ENCODE peak calls at places on chromosomes 7 and 10, in eight cellular contexts. One of them, this sample, is unnamed.

GRCh38 chr7:158121441-158122045 is 466.1 kb downstream of the PTPRN2 start:
- DNase-seq in lower leg skin: no peak
- DNase-seq in ascending aorta: no peak
- DNase-seq in CD8-positive, alpha-beta T cell: no peak
- DNase-seq in ovary: no peak
- DNase-seq in cardiac muscle cell: no peak
- DNase-seq in fibroblast of lung: no peak
- DNase-seq in astrocyte of the spinal cord: no peak
- DNase-seq in this sample: no peak

GRCh38 chr7:92916751-92917369 is 80.5 kb upstream of the CDK6 start:
- DNase-seq in lower leg skin: no peak
- DNase-seq in ascending aorta: no peak
- DNase-seq in CD8-positive, alpha-beta T cell: no peak
- DNase-seq in ovary: no peak
- DNase-seq in cardiac muscle cell: peak
- DNase-seq in fibroblast of lung: no peak
- DNase-seq in astrocyte of the spinal cord: peak
- DNase-seq in this sample: no peak

GRCh38 chr7:50791921-50792341 is 9.2 kb upstream of the GRB10 start:
- DNase-seq in lower leg skin: no peak
- DNase-seq in ascending aorta: no peak
- DNase-seq in CD8-positive, alpha-beta T cell: no peak
- DNase-seq in ovary: no peak
- DNase-seq in cardiac muscle cell: peak
- DNase-seq in fibroblast of lung: peak
- DNase-seq in astrocyte of the spinal cord: peak
- DNase-seq in this sample: no peak

GRCh38 chr7:137074386-137075030 is 206.1 kb downstream of the CHRM2 start:
- DNase-seq in lower leg skin: no peak
- DNase-seq in ascending aorta: no peak
- DNase-seq in CD8-positive, alpha-beta T cell: no peak
- DNase-seq in ovary: no peak
- DNase-seq in cardiac muscle cell: peak
- DNase-seq in fibroblast of lung: peak
- DNase-seq in astrocyte of the spinal cord: peak
- DNase-seq in this sample: no peak

GRCh38 chr7:157337316-157338149 is 729 bp downstream of the DNAJB6 start:
- DNase-seq in lower leg skin: no peak
- DNase-seq in ascending aorta: peak
- DNase-seq in CD8-positive, alpha-beta T cell: peak
- DNase-seq in ovary: peak
- DNase-seq in cardiac muscle cell: peak
- DNase-seq in fibroblast of lung: peak
- DNase-seq in astrocyte of the spinal cord: peak
- DNase-seq in this sample: peak

GRCh38 chr10:98556061-98556460 is 109.3 kb upstream of the HPS1 start:
- DNase-seq in lower leg skin: no peak
- DNase-seq in ascending aorta: no peak
- DNase-seq in CD8-positive, alpha-beta T cell: no peak
- DNase-seq in ovary: no peak
- DNase-seq in cardiac muscle cell: no peak
- DNase-seq in fibroblast of lung: no peak
- DNase-seq in astrocyte of the spinal cord: no peak
- DNase-seq in this sample: no peak

GRCh38 chr10:101686133-101686925 is 8.6 kb downstream of the FBXW4 start:
- DNase-seq in lower leg skin: no peak
- DNase-seq in ascending aorta: no peak
- DNase-seq in CD8-positive, alpha-beta T cell: no peak
- DNase-seq in ovary: no peak
- DNase-seq in cardiac muscle cell: no peak
- DNase-seq in fibroblast of lung: no peak
- DNase-seq in astrocyte of the spinal cord: peak
- DNase-seq in this sample: no peak

GRCh38 chr10:75408911-75409885 is 7.6 kb upstream of the ZNF503 start:
- DNase-seq in lower leg skin: no peak
- DNase-seq in ascending aorta: peak
- DNase-seq in CD8-positive, alpha-beta T cell: no peak
- DNase-seq in ovary: peak
- DNase-seq in cardiac muscle cell: peak
- DNase-seq in fibroblast of lung: no peak
- DNase-seq in astrocyte of the spinal cord: peak
- DNase-seq in this sample: no peak

GRCh38 chr7:112515989-112516388 is 35.2 kb downstream of the LSMEM1 start:
- DNase-seq in lower leg skin: no peak
- DNase-seq in ascending aorta: no peak
- DNase-seq in CD8-positive, alpha-beta T cell: no peak
- DNase-seq in ovary: no peak
- DNase-seq in cardiac muscle cell: no peak
- DNase-seq in fibroblast of lung: no peak
- DNase-seq in astrocyte of the spinal cord: no peak
- DNase-seq in this sample: no peak

GRCh38 chr10:63166742-63167258 is 33.7 kb downstream of the NRBF2 start:
- DNase-seq in lower leg skin: no peak
- DNase-seq in ascending aorta: no peak
- DNase-seq in CD8-positive, alpha-beta T cell: no peak
- DNase-seq in ovary: no peak
- DNase-seq in cardiac muscle cell: peak
- DNase-seq in fibroblast of lung: peak
- DNase-seq in astrocyte of the spinal cord: peak
- DNase-seq in this sample: no peak

GRCh38 chr7:55073051-55073511 is 54.3 kb downstream of the EGFR start:
- DNase-seq in lower leg skin: no peak
- DNase-seq in ascending aorta: no peak
- DNase-seq in CD8-positive, alpha-beta T cell: no peak
- DNase-seq in ovary: no peak
- DNase-seq in cardiac muscle cell: no peak
- DNase-seq in fibroblast of lung: peak
- DNase-seq in astrocyte of the spinal cord: peak
- DNase-seq in this sample: no peak

GRCh38 chr10:124911124-124912051 is 30.5 kb upstream of the ZRANB1 start:
- DNase-seq in lower leg skin: peak
- DNase-seq in ascending aorta: no peak
- DNase-seq in CD8-positive, alpha-beta T cell: no peak
- DNase-seq in ovary: no peak
- DNase-seq in cardiac muscle cell: peak
- DNase-seq in fibroblast of lung: peak
- DNase-seq in astrocyte of the spinal cord: peak
- DNase-seq in this sample: peak

GRCh38 chr7:30238721-30239441 is 45.5 kb upstream of the ZNRF2 start:
- DNase-seq in lower leg skin: peak
- DNase-seq in ascending aorta: peak
- DNase-seq in CD8-positive, alpha-beta T cell: no peak
- DNase-seq in ovary: no peak
- DNase-seq in cardiac muscle cell: peak
- DNase-seq in fibroblast of lung: peak
- DNase-seq in astrocyte of the spinal cord: peak
- DNase-seq in this sample: no peak

GRCh38 chr7:158829021-158829341 is 328 bp downstream of the ESYT2 start:
- DNase-seq in lower leg skin: no peak
- DNase-seq in ascending aorta: peak
- DNase-seq in CD8-positive, alpha-beta T cell: no peak
- DNase-seq in ovary: no peak
- DNase-seq in cardiac muscle cell: peak
- DNase-seq in fibroblast of lung: peak
- DNase-seq in astrocyte of the spinal cord: peak
- DNase-seq in this sample: peak

GRCh38 chr7:142583424-142583823 is 165.8 kb upstream of the PRSS1 start:
- DNase-seq in lower leg skin: no peak
- DNase-seq in ascending aorta: no peak
- DNase-seq in CD8-positive, alpha-beta T cell: no peak
- DNase-seq in ovary: no peak
- DNase-seq in cardiac muscle cell: peak
- DNase-seq in fibroblast of lung: peak
- DNase-seq in astrocyte of the spinal cord: peak
- DNase-seq in this sample: no peak

GRCh38 chr7:7231005-7231404 is 48.7 kb downstream of the C1GALT1 start:
- DNase-seq in lower leg skin: no peak
- DNase-seq in ascending aorta: no peak
- DNase-seq in CD8-positive, alpha-beta T cell: no peak
- DNase-seq in ovary: no peak
- DNase-seq in cardiac muscle cell: no peak
- DNase-seq in fibroblast of lung: no peak
- DNase-seq in astrocyte of the spinal cord: no peak
- DNase-seq in this sample: no peak

GRCh38 chr10:21166557-21167287 is 269.6 kb upstream of the NEBL start:
- DNase-seq in lower leg skin: no peak
- DNase-seq in ascending aorta: no peak
- DNase-seq in CD8-positive, alpha-beta T cell: no peak
- DNase-seq in ovary: no peak
- DNase-seq in cardiac muscle cell: no peak
- DNase-seq in fibroblast of lung: no peak
- DNase-seq in astrocyte of the spinal cord: no peak
- DNase-seq in this sample: no peak

DNA sequence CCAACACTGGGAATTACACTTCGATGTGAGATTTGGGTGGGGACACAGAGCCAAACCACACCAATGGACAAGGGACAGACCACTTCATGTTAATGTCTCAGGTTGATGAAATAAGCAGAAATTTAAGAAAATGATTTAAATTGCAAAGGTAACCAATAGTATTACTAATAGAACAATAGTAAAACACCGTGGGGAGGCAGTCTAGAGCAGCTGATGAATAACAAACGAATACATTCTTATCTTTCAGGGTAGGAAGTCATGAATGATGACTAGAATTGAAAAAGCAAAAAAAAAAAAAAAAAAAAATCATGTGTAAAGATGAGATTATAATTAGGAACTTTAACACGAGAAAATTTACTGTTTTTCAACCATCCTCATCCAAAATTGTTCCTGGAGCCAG is 171.9 kb upstream of the TEX47 start:
- DNase-seq in lower leg skin: no peak
- DNase-seq in ascending aorta: no peak
- DNase-seq in CD8-positive, alpha-beta T cell: no peak
- DNase-seq in ovary: no peak
- DNase-seq in cardiac muscle cell: no peak
- DNase-seq in fibroblast of lung: no peak
- DNase-seq in astrocyte of the spinal cord: no peak
- DNase-seq in this sample: no peak
- TF ChIP-seq CTCF in lower leg skin: no peak
- TF ChIP-seq CTCF in ascending aorta: no peak
- TF ChIP-seq CTCF in CD8-positive, alpha-beta T cell: no peak
- TF ChIP-seq CTCF in ovary: no peak
- TF ChIP-seq CTCF in cardiac muscle cell: no peak
- TF ChIP-seq CTCF in fibroblast of lung: no peak
- TF ChIP-seq CTCF in astrocyte of the spinal cord: no peak
- TF ChIP-seq CTCF in this sample: no peak

GRCh38 chr7:133851416-133851815 is 275.7 kb upstream of the LRGUK start:
- DNase-seq in lower leg skin: no peak
- DNase-seq in ascending aorta: no peak
- DNase-seq in CD8-positive, alpha-beta T cell: no peak
- DNase-seq in ovary: no peak
- DNase-seq in cardiac muscle cell: no peak
- DNase-seq in fibroblast of lung: no peak
- DNase-seq in astrocyte of the spinal cord: no peak
- DNase-seq in this sample: no peak

GRCh38 chr7:133857376-133858119 is 269.6 kb upstream of the LRGUK start:
- DNase-seq in lower leg skin: no peak
- DNase-seq in ascending aorta: no peak
- DNase-seq in CD8-positive, alpha-beta T cell: no peak
- DNase-seq in ovary: no peak
- DNase-seq in cardiac muscle cell: no peak
- DNase-seq in fibroblast of lung: no peak
- DNase-seq in astrocyte of the spinal cord: no peak
- DNase-seq in this sample: no peak

GRCh38 chr7:133858311-133858710 is 268.8 kb upstream of the LRGUK start:
- DNase-seq in lower leg skin: no peak
- DNase-seq in ascending aorta: no peak
- DNase-seq in CD8-positive, alpha-beta T cell: no peak
- DNase-seq in ovary: no peak
- DNase-seq in cardiac muscle cell: no peak
- DNase-seq in fibroblast of lung: no peak
- DNase-seq in astrocyte of the spinal cord: no peak
- DNase-seq in this sample: no peak

GRCh38 chr7:133853706-133854276 is 273.3 kb upstream of the LRGUK start:
- DNase-seq in lower leg skin: peak
- DNase-seq in ascending aorta: no peak
- DNase-seq in CD8-positive, alpha-beta T cell: no peak
- DNase-seq in ovary: no peak
- DNase-seq in cardiac muscle cell: peak
- DNase-seq in fibroblast of lung: peak
- DNase-seq in astrocyte of the spinal cord: peak
- DNase-seq in this sample: peak

GRCh38 chr7:133854739-133855138 is 272.4 kb upstream of the LRGUK start:
- DNase-seq in lower leg skin: no peak
- DNase-seq in ascending aorta: no peak
- DNase-seq in CD8-positive, alpha-beta T cell: no peak
- DNase-seq in ovary: no peak
- DNase-seq in cardiac muscle cell: peak
- DNase-seq in fibroblast of lung: peak
- DNase-seq in astrocyte of the spinal cord: peak
- DNase-seq in this sample: no peak
- TF ChIP-seq CTCF in lower leg skin: no peak
- TF ChIP-seq CTCF in ascending aorta: peak
- TF ChIP-seq CTCF in CD8-positive, alpha-beta T cell: no peak
- TF ChIP-seq CTCF in ovary: no peak
- TF ChIP-seq CTCF in cardiac muscle cell: peak
- TF ChIP-seq CTCF in fibroblast of lung: peak
- TF ChIP-seq CTCF in astrocyte of the spinal cord: peak
- TF ChIP-seq CTCF in this sample: peak

DNA sequence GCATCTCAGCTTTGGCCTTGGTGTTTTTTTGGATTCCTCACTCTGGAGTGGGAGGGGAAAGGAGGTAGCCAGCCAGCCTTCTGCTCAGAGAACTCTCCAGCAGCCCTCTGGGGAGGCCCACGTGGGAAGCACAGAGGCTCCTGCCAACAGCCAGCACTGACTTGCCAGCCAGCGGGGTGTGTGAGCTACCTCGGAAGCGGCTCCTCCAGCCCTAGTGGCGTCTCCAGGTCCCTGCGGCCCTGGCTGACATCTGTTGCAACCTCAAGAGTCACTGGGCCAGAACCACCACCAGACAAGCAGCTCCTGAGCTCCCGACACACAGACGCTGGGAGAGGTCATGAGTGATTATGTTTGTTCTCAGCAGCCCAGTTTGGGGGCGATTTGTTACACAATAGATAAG is 180.2 kb upstream of the FZD8 start:
- DNase-seq in lower leg skin: peak
- DNase-seq in ascending aorta: peak
- DNase-seq in CD8-positive, alpha-beta T cell: no peak
- DNase-seq in ovary: peak
- DNase-seq in cardiac muscle cell: peak
- DNase-seq in fibroblast of lung: peak
- DNase-seq in astrocyte of the spinal cord: peak
- DNase-seq in this sample: no peak
- TF ChIP-seq CTCF in lower leg skin: no peak
- TF ChIP-seq CTCF in ascending aorta: peak
- TF ChIP-seq CTCF in CD8-positive, alpha-beta T cell: no peak
- TF ChIP-seq CTCF in ovary: no peak
- TF ChIP-seq CTCF in cardiac muscle cell: peak
- TF ChIP-seq CTCF in fibroblast of lung: no peak
- TF ChIP-seq CTCF in astrocyte of the spinal cord: peak
- TF ChIP-seq CTCF in this sample: peak

DNA sequence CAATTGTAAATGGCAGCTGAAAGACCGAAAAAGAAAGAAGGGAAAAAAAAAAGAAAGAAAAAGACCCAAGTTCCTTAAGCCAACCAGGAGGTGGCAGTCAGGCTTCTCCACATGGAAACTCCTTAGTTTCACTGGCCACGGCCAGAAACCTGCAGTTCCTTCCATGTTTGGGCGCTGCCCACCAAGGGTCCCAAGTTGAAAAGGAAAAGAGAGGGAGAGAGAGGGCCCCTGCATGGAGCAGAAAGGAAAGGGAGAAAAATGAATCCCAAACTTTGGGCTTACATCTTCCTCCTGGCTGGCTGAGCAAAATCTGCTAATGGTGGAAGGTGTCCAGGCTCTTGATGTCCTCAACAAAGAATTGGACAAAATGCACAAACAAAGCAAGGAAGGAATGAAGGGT is 31.8 kb upstream of the ABCA13 start:
- DNase-seq in lower leg skin: no peak
- DNase-seq in ascending aorta: no peak
- DNase-seq in CD8-positive, alpha-beta T cell: no peak
- DNase-seq in ovary: no peak
- DNase-seq in cardiac muscle cell: peak
- DNase-seq in fibroblast of lung: peak
- DNase-seq in astrocyte of the spinal cord: no peak
- DNase-seq in this sample: no peak
- TF ChIP-seq CTCF in lower leg skin: no peak
- TF ChIP-seq CTCF in ascending aorta: peak
- TF ChIP-seq CTCF in CD8-positive, alpha-beta T cell: no peak
- TF ChIP-seq CTCF in ovary: no peak
- TF ChIP-seq CTCF in cardiac muscle cell: peak
- TF ChIP-seq CTCF in fibroblast of lung: peak
- TF ChIP-seq CTCF in astrocyte of the spinal cord: peak
- TF ChIP-seq CTCF in this sample: peak

This sample was measured in osteocyte.